ENCODE peak calls at places on chromosomes 7 and 10, in seven cellular contexts. One of them, this sample, is unnamed.

GRCh38 chr10:30463944-30464451 is 30.0 kb downstream of the MAP3K8 start:
- DNase-seq in GM12878: no peak
- DNase-seq in heart left ventricle: no peak
- DNase-seq in IMR-90: peak
- DNase-seq in suprapubic skin: no peak
- DNase-seq in uterus: no peak
- DNase-seq in stomach: no peak
- DNase-seq in this sample: no peak

GRCh38 chr10:99966306-99966705 is 43.4 kb downstream of the DNMBP start:
- DNase-seq in GM12878: no peak
- DNase-seq in heart left ventricle: no peak
- DNase-seq in IMR-90: peak
- DNase-seq in suprapubic skin: no peak
- DNase-seq in uterus: no peak
- DNase-seq in stomach: no peak
- DNase-seq in this sample: no peak

GRCh38 chr7:54764861-54765260 is 5.8 kb upstream of the SEC61G start:
- DNase-seq in GM12878: no peak
- DNase-seq in heart left ventricle: no peak
- DNase-seq in IMR-90: no peak
- DNase-seq in suprapubic skin: no peak
- DNase-seq in uterus: no peak
- DNase-seq in stomach: no peak
- DNase-seq in this sample: no peak

GRCh38 chr7:97845622-97846203 is 26.5 kb downstream of the ASNS start:
- DNase-seq in GM12878: no peak
- DNase-seq in heart left ventricle: no peak
- DNase-seq in IMR-90: peak
- DNase-seq in suprapubic skin: no peak
- DNase-seq in uterus: no peak
- DNase-seq in stomach: no peak
- DNase-seq in this sample: peak

GRCh38 chr7:27176343-27176731 is 2.2 kb upstream of the HOXA10 start:
- DNase-seq in GM12878: no peak
- DNase-seq in heart left ventricle: peak
- DNase-seq in IMR-90: no peak
- DNase-seq in suprapubic skin: peak
- DNase-seq in uterus: peak
- DNase-seq in stomach: no peak
- DNase-seq in this sample: no peak

GRCh38 chr7:128727239-128727638 is 11.9 kb upstream of the CALU start:
- DNase-seq in GM12878: no peak
- DNase-seq in heart left ventricle: no peak
- DNase-seq in IMR-90: no peak
- DNase-seq in suprapubic skin: no peak
- DNase-seq in uterus: no peak
- DNase-seq in stomach: no peak
- DNase-seq in this sample: no peak

GRCh38 chr7:135361788-135362187 is 128.2 kb downstream of the STRA8 start:
- DNase-seq in GM12878: no peak
- DNase-seq in heart left ventricle: no peak
- DNase-seq in IMR-90: no peak
- DNase-seq in suprapubic skin: no peak
- DNase-seq in uterus: no peak
- DNase-seq in stomach: no peak
- DNase-seq in this sample: no peak

GRCh38 chr10:32511599-32511998 is 65.7 kb downstream of the CCDC7 start:
- DNase-seq in GM12878: no peak
- DNase-seq in heart left ventricle: no peak
- DNase-seq in IMR-90: no peak
- DNase-seq in suprapubic skin: no peak
- DNase-seq in uterus: no peak
- DNase-seq in stomach: no peak
- DNase-seq in this sample: no peak

GRCh38 chr10:50623299-50624153 is at the start of gene SGMS1:
- DNase-seq in GM12878: no peak
- DNase-seq in heart left ventricle: peak
- DNase-seq in IMR-90: peak
- DNase-seq in suprapubic skin: peak
- DNase-seq in uterus: peak
- DNase-seq in stomach: peak
- DNase-seq in this sample: peak

DNA sequence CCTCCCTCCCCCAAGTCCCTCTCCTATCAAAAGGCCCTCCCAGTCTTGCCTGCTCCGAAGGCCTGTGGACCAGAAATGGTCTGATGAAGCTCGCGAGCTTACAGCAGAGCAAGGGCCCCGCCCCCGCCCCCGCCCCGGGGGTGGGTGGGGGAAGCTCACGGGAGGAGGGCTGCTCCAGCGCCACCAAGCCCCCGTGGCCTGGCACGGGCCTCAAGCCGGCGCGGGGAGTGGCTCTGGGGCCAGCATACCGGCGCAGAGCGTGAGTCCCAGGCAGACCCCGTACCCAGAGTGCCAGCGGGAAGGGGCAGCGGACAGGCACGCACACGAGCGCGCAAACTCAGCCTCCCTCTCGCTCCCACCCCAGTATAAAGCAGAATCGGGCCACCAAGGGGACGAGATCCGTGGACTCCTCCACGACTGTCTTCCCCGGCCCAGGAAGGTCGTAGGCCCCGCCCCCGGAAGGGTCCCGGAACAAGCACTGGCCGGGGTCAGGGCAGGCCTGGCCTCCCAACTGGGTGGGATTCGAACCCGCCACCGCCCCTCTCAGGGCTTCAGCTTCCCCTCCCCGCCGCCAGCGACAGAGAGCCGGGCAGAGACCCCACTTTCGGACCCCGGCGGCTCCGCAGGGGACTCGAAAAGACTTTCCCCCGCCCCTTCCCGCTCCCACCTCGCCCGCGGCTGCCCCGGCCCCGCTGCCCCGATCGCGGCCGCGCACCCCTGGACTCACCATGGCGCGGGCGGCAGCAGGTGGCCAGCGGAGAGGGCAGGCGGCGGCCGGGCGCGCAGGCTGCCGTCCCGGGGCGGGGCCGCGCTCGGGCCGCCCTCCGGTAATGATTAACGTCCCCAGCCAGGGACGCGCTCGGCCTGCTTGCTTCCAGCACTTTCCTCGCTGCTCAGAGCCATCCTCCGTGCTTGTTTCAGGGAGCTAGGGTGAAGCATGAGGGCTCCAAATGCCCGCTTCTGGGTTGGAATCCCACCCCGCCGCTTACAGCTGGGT is at the start of gene PCBD1:
- DNase-seq in GM12878: no peak
- DNase-seq in heart left ventricle: peak
- DNase-seq in IMR-90: peak
- DNase-seq in suprapubic skin: no peak
- DNase-seq in uterus: peak
- DNase-seq in stomach: peak
- DNase-seq in this sample: peak
- TF ChIP-seq POLR2A in GM12878: peak
- TF ChIP-seq POLR2A in heart left ventricle: no peak
- TF ChIP-seq POLR2A in IMR-90: no peak
- TF ChIP-seq POLR2A in suprapubic skin: peak
- TF ChIP-seq POLR2A in uterus: peak
- TF ChIP-seq POLR2A in stomach: no peak
- TF ChIP-seq POLR2A in this sample: peak

GRCh38 chr10:112832959-112833358 is 117.1 kb upstream of the TCF7L2 start:
- DNase-seq in GM12878: no peak
- DNase-seq in heart left ventricle: no peak
- DNase-seq in IMR-90: no peak
- DNase-seq in suprapubic skin: no peak
- DNase-seq in uterus: no peak
- DNase-seq in stomach: no peak
- DNase-seq in this sample: no peak
- TF ChIP-seq POLR2A in GM12878: no peak
- TF ChIP-seq POLR2A in heart left ventricle: no peak
- TF ChIP-seq POLR2A in IMR-90: no peak
- TF ChIP-seq POLR2A in suprapubic skin: no peak
- TF ChIP-seq POLR2A in uterus: no peak
- TF ChIP-seq POLR2A in stomach: no peak
- TF ChIP-seq POLR2A in this sample: no peak

GRCh38 chr10:21336476-21337170 is 188.9 kb downstream of the SKIDA1 start:
- DNase-seq in GM12878: no peak
- DNase-seq in heart left ventricle: peak
- DNase-seq in IMR-90: peak
- DNase-seq in suprapubic skin: peak
- DNase-seq in uterus: peak
- DNase-seq in stomach: no peak
- DNase-seq in this sample: peak
- TF ChIP-seq POLR2A in GM12878: no peak
- TF ChIP-seq POLR2A in heart left ventricle: no peak
- TF ChIP-seq POLR2A in IMR-90: no peak
- TF ChIP-seq POLR2A in suprapubic skin: no peak
- TF ChIP-seq POLR2A in uterus: no peak
- TF ChIP-seq POLR2A in stomach: no peak
- TF ChIP-seq POLR2A in this sample: no peak

DNA sequence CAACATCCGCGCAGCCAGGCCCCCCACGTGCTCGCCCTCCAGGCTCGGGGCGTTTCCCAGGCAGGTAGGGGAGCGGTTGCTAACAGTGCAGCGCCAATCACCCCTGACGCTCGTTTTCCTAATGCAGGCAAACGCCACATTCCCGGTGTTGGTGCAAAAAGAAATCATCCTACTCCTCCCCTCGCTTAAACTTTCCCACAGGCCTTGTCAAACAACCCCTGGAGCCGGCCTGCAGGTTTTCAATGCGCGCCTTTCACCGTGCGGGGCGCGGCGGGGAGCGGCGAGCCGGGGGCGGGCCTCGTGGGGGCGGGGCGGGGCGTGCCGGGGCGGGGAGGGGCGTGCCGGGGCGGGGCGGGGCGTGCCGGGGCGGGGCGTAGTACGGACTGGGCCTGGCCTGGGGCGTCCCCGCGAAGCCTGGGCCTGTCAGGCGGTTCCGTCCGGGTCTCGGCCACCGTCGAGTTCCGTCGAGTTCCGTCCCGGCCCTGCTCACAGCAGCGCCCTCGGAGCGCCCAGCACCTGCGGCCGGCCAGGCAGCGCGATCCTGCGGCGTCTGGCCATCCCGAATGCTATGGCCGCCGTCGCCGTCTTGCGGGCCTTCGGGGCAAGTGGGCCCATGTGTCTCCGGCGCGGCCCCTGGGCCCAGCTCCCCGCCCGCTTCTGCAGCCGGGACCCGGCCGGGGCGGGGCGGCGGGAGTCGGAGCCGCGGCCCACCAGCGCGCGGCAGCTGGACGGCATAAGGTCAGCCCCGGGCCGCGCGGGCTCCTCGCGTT is at the start of gene ECHDC3:
- DNase-seq in GM12878: no peak
- DNase-seq in heart left ventricle: peak
- DNase-seq in IMR-90: no peak
- DNase-seq in suprapubic skin: peak
- DNase-seq in uterus: peak
- DNase-seq in stomach: peak
- DNase-seq in this sample: no peak
- TF ChIP-seq POLR2A in GM12878: peak
- TF ChIP-seq POLR2A in heart left ventricle: no peak
- TF ChIP-seq POLR2A in IMR-90: no peak
- TF ChIP-seq POLR2A in suprapubic skin: no peak
- TF ChIP-seq POLR2A in uterus: no peak
- TF ChIP-seq POLR2A in stomach: no peak
- TF ChIP-seq POLR2A in this sample: no peak

DNA sequence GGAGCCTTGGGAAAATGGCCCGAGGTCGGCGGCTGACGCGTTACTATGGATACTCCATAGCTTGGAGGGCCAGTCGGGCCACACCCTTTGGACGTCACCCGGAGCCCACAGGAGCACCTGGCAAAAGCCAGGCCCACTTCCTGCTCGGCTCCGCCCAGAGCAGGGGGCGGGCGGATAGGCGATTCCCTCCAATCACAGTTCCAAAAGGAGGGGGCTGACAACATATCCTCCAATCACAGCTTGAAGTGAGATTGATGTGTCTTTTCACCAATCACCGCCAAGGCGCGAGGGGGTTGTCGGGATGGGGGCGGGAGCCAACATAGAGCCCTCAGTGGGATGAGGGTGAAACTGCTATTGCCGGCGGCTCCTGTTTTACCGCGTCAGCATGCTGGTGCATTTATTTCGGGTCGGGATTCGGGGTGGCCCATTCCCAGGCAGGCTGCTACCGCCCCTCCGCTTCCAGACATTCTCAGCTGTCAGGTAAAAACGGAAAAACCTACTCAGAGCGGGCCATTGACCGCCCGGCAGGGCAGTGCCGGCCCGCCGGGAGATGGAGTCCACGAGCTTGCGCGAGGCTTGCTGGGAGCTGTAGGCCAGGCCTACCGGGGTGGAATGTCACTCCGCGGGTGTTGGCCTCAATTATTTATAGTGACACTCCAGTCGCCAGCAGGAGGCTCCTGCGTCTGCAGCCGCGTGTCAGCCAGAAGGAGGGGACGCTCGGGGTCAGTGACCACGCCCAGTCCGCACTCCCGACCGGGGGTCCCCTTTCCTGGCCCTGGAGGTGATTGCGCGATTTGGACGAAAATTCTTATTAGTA is at the start of gene ABCB8:
- DNase-seq in GM12878: peak
- DNase-seq in heart left ventricle: peak
- DNase-seq in IMR-90: peak
- DNase-seq in suprapubic skin: peak
- DNase-seq in uterus: peak
- DNase-seq in stomach: peak
- DNase-seq in this sample: peak
- TF ChIP-seq POLR2A in GM12878: peak
- TF ChIP-seq POLR2A in heart left ventricle: no peak
- TF ChIP-seq POLR2A in IMR-90: peak
- TF ChIP-seq POLR2A in suprapubic skin: no peak
- TF ChIP-seq POLR2A in uterus: peak
- TF ChIP-seq POLR2A in stomach: no peak
- TF ChIP-seq POLR2A in this sample: no peak

DNA sequence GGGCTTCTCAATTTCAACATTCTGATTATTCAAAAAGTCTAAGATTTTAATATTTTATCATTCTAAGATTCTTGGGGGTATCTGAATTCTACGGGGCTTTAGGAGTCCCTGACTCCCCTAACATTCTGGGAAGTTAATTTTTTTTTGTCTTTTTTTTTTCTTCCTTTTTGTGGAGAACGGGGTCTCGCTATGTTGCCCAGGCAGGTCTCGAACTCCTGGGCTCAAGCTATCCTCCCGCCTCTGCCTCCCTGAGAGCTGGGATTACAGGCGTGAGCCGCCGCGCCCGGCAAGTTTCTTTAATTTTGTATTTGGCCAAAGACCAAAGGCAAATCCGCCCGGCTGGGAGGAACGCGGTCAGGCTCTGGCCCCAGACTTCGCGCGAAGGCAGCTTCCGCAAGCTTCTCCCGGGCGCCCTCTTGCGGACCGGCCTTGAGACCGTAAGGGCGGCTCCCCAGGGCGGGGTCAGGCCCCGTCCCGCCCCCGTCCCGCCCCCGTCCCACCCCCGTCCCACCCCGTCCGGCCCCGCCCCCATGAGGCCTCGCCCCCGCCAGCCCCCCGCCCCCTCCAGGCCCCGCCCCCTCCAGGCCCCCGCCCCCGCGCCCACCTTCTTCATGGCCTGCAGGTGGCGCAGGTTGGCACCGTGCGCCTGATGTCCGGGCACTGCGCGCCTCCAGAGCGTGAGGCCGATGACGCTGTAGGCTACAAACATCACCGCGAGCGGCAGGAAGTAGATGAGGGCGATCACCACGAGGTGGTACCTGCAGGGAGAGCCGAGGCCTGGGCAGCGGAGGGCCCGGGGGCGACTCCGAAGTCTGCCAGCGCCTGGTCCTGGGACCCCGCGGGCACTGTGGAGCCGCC is 8.2 kb downstream of the TACR2 start:
- DNase-seq in GM12878: peak
- DNase-seq in heart left ventricle: peak
- DNase-seq in IMR-90: peak
- DNase-seq in suprapubic skin: peak
- DNase-seq in uterus: peak
- DNase-seq in stomach: peak
- DNase-seq in this sample: peak
- TF ChIP-seq POLR2A in GM12878: peak
- TF ChIP-seq POLR2A in heart left ventricle: no peak
- TF ChIP-seq POLR2A in IMR-90: no peak
- TF ChIP-seq POLR2A in suprapubic skin: no peak
- TF ChIP-seq POLR2A in uterus: peak
- TF ChIP-seq POLR2A in stomach: no peak
- TF ChIP-seq POLR2A in this sample: no peak

This sample was measured in NB4.